ENCODE peak calls at places on chromosomes 16 and 17, in nine cellular contexts. U is NCI-H1092 treated with DMSO at 0.1 percent for 48 hours; M is pons; L is mesothelial cell of epicardium; E is RKO; K is GM12865; A is activated naive CD8-positive, alpha-beta T cell treated with anti-CD3 and anti-CD28 coated beads for 36 hours; T is Peyer's patch; O is Ammon's horn. Y is an unnamed sample.

GRCh38 chr16:19907161-19907992 is 22.7 kb upstream of the GPRC5B start:
- DNase-seq in E (peak; percentile 72), M (peak; percentile 30), O (peak; percentile 72), K (peak; percentile 77), A (peak; percentile 67), U (peak; percentile 84), L (peak; percentile 53), T (peak; percentile 81), Y (peak; percentile 64)

GRCh38 chr16:47067203-47067602 is 76.5 kb downstream of the NETO2 start:
- DNase-seq in K (no peak), E (no peak), A (no peak), U (no peak), L (no peak), O (no peak), M (no peak), T (no peak), Y (no peak)

GRCh38 chr16:30567991-30568638 is 3.4 kb downstream of the ZNF688 start:
- DNase-seq in E (peak; percentile 64), M (no peak), T (peak; percentile 67), O (no peak), U (no peak), L (no peak), A (peak; percentile 44), K (peak; percentile 88), Y (no peak)

GRCh38 chr17:77213778-77214132 is 73.0 kb downstream of the SEC14L1 start:
- DNase-seq in M (no peak), U (no peak), E (no peak), O (no peak), A (no peak), L (no peak), T (no peak), K (no peak), Y (no peak)

GRCh38 chr16:55368205-55368604 is 44.2 kb downstream of the IRX6 start:
- DNase-seq in K (no peak), L (no peak), O (peak; percentile 56), U (no peak), M (peak; percentile 83), A (no peak), T (no peak), E (no peak), Y (peak; percentile 15)

GRCh38 chr17:30780343-30780742 is 44.1 kb downstream of the CRLF3 start:
- DNase-seq in A (peak; percentile 56), L (no peak), M (no peak), U (no peak), T (no peak), E (no peak), O (no peak), K (peak; percentile 81), Y (no peak)

GRCh38 chr17:44752953-44753861 is 5.6 kb upstream of the ADAM11 start:
- DNase-seq in L (no peak), U (no peak), T (no peak), O (no peak), E (no peak), K (no peak), M (no peak), A (no peak), Y (no peak)

GRCh38 chr17:34726536-34727384 is 147.4 kb downstream of the TMEM132E start:
- DNase-seq in O (no peak), A (no peak), U (no peak), T (no peak), K (no peak), E (no peak), L (no peak), M (no peak), Y (no peak)

GRCh38 chr16:53945996-53946395 is 242.0 kb downstream of the FTO start:
- DNase-seq in E (peak; percentile 9), M (peak; percentile 40), A (no peak), U (peak; percentile 20), O (peak; percentile 21), K (peak; percentile 48), L (no peak), T (no peak), Y (peak; percentile 16)

GRCh38 chr16:11255737-11256656 is at the start of gene SOCS1:
- DNase-seq in O (peak; percentile 83), U (peak; percentile 62), T (peak; percentile 92), E (peak; percentile 84), K (peak; percentile 95), A (peak; percentile 93), L (peak; percentile 85), M (peak; percentile 70), Y (peak; percentile 88)

GRCh38 chr17:79919164-79919585 is 79.9 kb upstream of the CBX4 start:
- DNase-seq in K (no peak), M (peak; percentile 94), T (peak; percentile 92), A (no peak), E (no peak), L (no peak), U (peak; percentile 78), O (peak; percentile 96), Y (peak; percentile 92)

GRCh38 chr16:84769416-84769815 is 50.4 kb upstream of the CRISPLD2 start:
- DNase-seq in M (no peak), E (no peak), K (no peak), T (no peak), O (no peak), U (no peak), L (no peak), A (no peak), Y (no peak)

GRCh38 chr17:8064590-8065019 is 22.9 kb downstream of the ALOX12B start:
- DNase-seq in T (no peak), E (no peak), U (no peak), L (no peak), A (no peak), M (no peak), O (no peak), K (no peak), Y (no peak)

GRCh38 chr17:56681561-56682266 is 88.2 kb downstream of the NOG start:
- DNase-seq in A (peak; percentile 39), O (no peak), M (no peak), L (no peak), K (peak; percentile 50), U (no peak), T (no peak), E (peak; percentile 51), Y (no peak)

GRCh38 chr17:59466943-59467801 is 98.2 kb upstream of the DHX40 start:
- DNase-seq in T (no peak), K (no peak), E (no peak), O (no peak), M (no peak), U (peak; percentile 12), L (no peak), A (no peak), Y (no peak)

GRCh38 chr17:4498461-4499397 is at the start of gene SPNS2:
- DNase-seq in U (peak; percentile 35), L (peak; percentile 56), K (peak; percentile 59), M (peak; percentile 75), E (peak; percentile 47), A (peak; percentile 76), O (peak; percentile 90), T (peak; percentile 82), Y (peak; percentile 87)

GRCh38 chr16:8605554-8605953 is 15.2 kb upstream of the TMEM114 start:
- DNase-seq in T (no peak), A (no peak), M (no peak), U (no peak), K (no peak), E (no peak), L (no peak), O (no peak), Y (no peak)

GRCh38 chr16:61900482-61900881 is 135.8 kb downstream of the CDH8 start:
- DNase-seq in T (no peak), O (no peak), K (no peak), L (no peak), M (no peak), U (no peak), A (no peak), E (peak; percentile 6), Y (no peak)

GRCh38 chr16:29978564-29979270 is 5.0 kb downstream of the TAOK2 start:
- DNase-seq in E (no peak), A (no peak), L (no peak), K (no peak), T (peak; percentile 62), M (no peak), O (no peak), U (no peak), Y (no peak)

GRCh38 chr16:814974-815373 is 14.4 kb upstream of the GNG13 start:
- DNase-seq in U (no peak), K (peak; percentile 17), L (no peak), E (peak; percentile 57), M (no peak), A (no peak), O (no peak), T (no peak), Y (no peak)

GRCh38 chr17:7886227-7887037 is 2.2 kb upstream of the CHD3 start:
- DNase-seq in A (peak; percentile 65), T (peak; percentile 64), L (no peak), U (peak; percentile 61), E (no peak), K (peak; percentile 13), O (peak; percentile 15), M (no peak), Y (no peak)

GRCh38 chr17:6374271-6374691 is 60.6 kb downstream of the AIPL1 start:
- DNase-seq in M (no peak), A (no peak), O (no peak), T (no peak), K (no peak), U (no peak), L (no peak), E (no peak), Y (no peak)

GRCh38 chr17:35376245-35376644 is 2.8 kb upstream of the SLFN11 start:
- DNase-seq in T (no peak), K (no peak), M (peak; percentile 49), U (no peak), E (no peak), O (no peak), L (no peak), A (no peak), Y (no peak)

GRCh38 chr17:7471729-7472128 is 7.7 kb downstream of the ZBTB4 start:
- DNase-seq in L (no peak), M (no peak), E (no peak), T (no peak), U (no peak), O (no peak), K (no peak), A (no peak), Y (no peak)

GRCh38 chr17:40545660-40546059 is 19.6 kb downstream of the CCR7 start:
- DNase-seq in K (no peak), O (no peak), M (no peak), L (no peak), A (no peak), E (no peak), U (no peak), T (peak; percentile 44), Y (no peak)

GRCh38 chr16:10362077-10362863 is 23.6 kb upstream of the ATF7IP2 start:
- DNase-seq in A (no peak), U (no peak), T (no peak), O (no peak), K (peak; percentile 48), M (no peak), E (no peak), L (no peak), Y (no peak)

GRCh38 chr17:39982069-39982371 is 1.4 kb downstream of the PSMD3 start:
- DNase-seq in O (no peak), M (no peak), T (no peak), U (no peak), A (no peak), K (no peak), E (no peak), L (no peak), Y (no peak)

GRCh38 chr17:72539981-72540897 is 419.4 kb downstream of the SOX9 start:
- DNase-seq in K (peak; percentile 80), M (peak; percentile 75), O (peak; percentile 79), T (peak; percentile 76), L (peak; percentile 72), A (peak; percentile 71), E (peak; percentile 51), U (peak; percentile 75), Y (peak; percentile 87)

GRCh38 chr17:21113706-21114105 is 13.1 kb upstream of the DHRS7B start:
- DNase-seq in M (no peak), L (no peak), K (no peak), E (no peak), A (no peak), O (no peak), U (no peak), T (no peak), Y (no peak)

GRCh38 chr17:17480593-17481148 is 3.9 kb downstream of the MED9 start:
- DNase-seq in M (no peak), A (no peak), T (no peak), K (no peak), L (no peak), E (no peak), U (no peak), O (no peak), Y (no peak)

GRCh38 chr16:4570688-4571321 is 14.7 kb downstream of the C16orf96 start:
- DNase-seq in U (no peak), L (no peak), T (no peak), K (no peak), E (no peak), O (no peak), M (no peak), A (no peak), Y (no peak)

Y was measured in midbrain.